ENCODE peak calls at places on chromosomes 7 and 10, in nine cellular contexts. A is A549, H is stomach, I is AG09319, Z is OCI-LY7, K is AG04449, Q is glutamatergic neuron, N is cardiac muscle cell, S is retinal pigment epithelial cell. F is an unnamed sample.

GRCh38 chr7:151964951-151965350 is 8.7 kb downstream of the GALNTL5 start:
- DNase-seq in A (no peak), H (no peak), I (no peak), Z (no peak), K (no peak), Q (no peak), N (no peak), S (no peak), F (no peak)

GRCh38 chr10:111440501-111440900 is 363.7 kb downstream of the ADRA2A start:
- DNase-seq in A (no peak), H (no peak), I (no peak), Z (no peak), K (no peak), Q (no peak), N (no peak), S (no peak), F (no peak)

GRCh38 chr7:44382459-44383300 is 57.3 kb upstream of the CAMK2B start:
- DNase-seq in A (no peak), H (peak; percentile 13), I (no peak), Z (no peak), K (no peak), Q (no peak), N (peak; percentile 19), S (no peak), F (peak; percentile 15)

GRCh38 chr10:24393206-24393605 is 184.3 kb downstream of the KIAA1217 start:
- DNase-seq in A (no peak), H (no peak), I (no peak), Z (no peak), K (no peak), Q (no peak), N (peak; percentile 48), S (no peak), F (no peak)

GRCh38 chr7:130741336-130741995 is 7.5 kb upstream of the KLF14 start:
- DNase-seq in A (no peak), H (no peak), I (no peak), Z (peak; percentile 19), K (no peak), Q (no peak), N (no peak), S (no peak), F (no peak)

GRCh38 chr10:132446661-132447445 is 49.9 kb downstream of the PWWP2B start:
- DNase-seq in A (peak; percentile 87), H (peak; percentile 84), I (no peak), Z (peak; percentile 89), K (no peak), Q (no peak), N (peak; percentile 75), S (no peak), F (no peak)

GRCh38 chr10:106908225-106908624 is 256.3 kb downstream of the SORCS1 start:
- DNase-seq in A (no peak), H (no peak), I (no peak), Z (no peak), K (no peak), Q (no peak), N (no peak), S (no peak), F (no peak)

GRCh38 chr10:21517134-21517982 is 8.1 kb downstream of the SKIDA1 start:
- DNase-seq in A (peak; percentile 79), H (peak; percentile 38), I (no peak), Z (peak; percentile 47), K (no peak), Q (peak; percentile 60), N (peak; percentile 77), S (no peak), F (no peak)

GRCh38 chr10:44907576-44907975 is 3.6 kb upstream of the TMEM72 start:
- DNase-seq in A (no peak), H (no peak), I (no peak), Z (no peak), K (no peak), Q (no peak), N (no peak), S (no peak), F (no peak)

GRCh38 chr10:76033457-76034196 is 602.2 kb downstream of the LRMDA start:
- DNase-seq in A (peak; percentile 91), H (peak; percentile 61), I (peak; percentile 31), Z (no peak), K (peak; percentile 16), Q (no peak), N (no peak), S (no peak), F (no peak)

GRCh38 chr10:22716943-22717342 is 2.6 kb upstream of the PIP4K2A start:
- DNase-seq in A (no peak), H (no peak), I (no peak), Z (no peak), K (no peak), Q (no peak), N (no peak), S (no peak), F (no peak)
- TF ChIP-seq CTCF in A (no peak), H (no peak), I (no peak), Z (no peak), K (no peak), Q (no peak), N (no peak), S (no peak), F (no peak)

GRCh38 chr10:18599392-18599791 is 52.0 kb downstream of the NSUN6 start:
- DNase-seq in A (no peak), H (no peak), I (no peak), Z (no peak), K (no peak), Q (no peak), N (no peak), S (no peak), F (no peak)

DNA sequence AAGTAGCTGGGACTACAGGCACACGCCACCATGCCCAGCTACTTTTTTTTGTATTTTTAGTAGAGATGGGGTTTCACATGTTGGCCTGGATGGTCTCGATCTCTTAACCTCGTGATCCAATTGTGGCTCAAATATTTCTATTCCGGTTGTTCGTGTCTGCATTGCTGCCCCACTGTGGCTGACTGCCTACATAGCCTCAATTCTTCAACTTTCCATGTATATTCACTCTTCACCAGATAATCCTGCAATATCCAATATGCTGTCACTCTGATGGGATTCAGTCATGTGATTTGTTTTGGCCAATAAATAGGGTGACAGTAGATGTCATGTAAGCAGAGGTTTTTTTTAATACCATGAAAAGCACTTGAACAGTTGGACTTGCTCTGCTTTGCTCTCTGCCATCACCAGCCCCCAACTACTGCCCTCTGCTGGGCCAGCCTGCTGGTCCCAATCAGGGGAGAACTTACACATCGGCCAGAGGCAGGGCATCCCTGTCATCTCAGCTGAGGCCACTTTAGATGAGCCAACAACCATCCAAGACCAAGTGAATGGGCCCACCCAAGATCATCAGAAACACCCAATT is 56.7 kb downstream of the NSUN6 start:
- DNase-seq in A (peak; percentile 52), H (no peak), I (no peak), Z (no peak), K (no peak), Q (peak; percentile 50), N (peak; percentile 23), S (no peak), F (no peak)
- TF ChIP-seq CTCF in A (peak; percentile 51), H (no peak), I (peak; percentile 11), Z (peak; percentile 61), K (no peak), Q (peak; percentile 15), N (peak; percentile 35), S (peak; percentile 47), F (no peak)

GRCh38 chr10:127347202-127347959 is 151.0 kb upstream of the INSYN2A start:
- DNase-seq in A (no peak), H (no peak), I (no peak), Z (no peak), K (no peak), Q (no peak), N (no peak), S (no peak), F (no peak)
- TF ChIP-seq CTCF in A (no peak), H (no peak), I (no peak), Z (no peak), K (no peak), Q (no peak), N (no peak), S (no peak), F (no peak)

GRCh38 chr10:117170244-117170643 is 27.0 kb upstream of the KCNK18 start:
- DNase-seq in A (no peak), H (no peak), I (no peak), Z (no peak), K (no peak), Q (no peak), N (no peak), S (no peak), F (no peak)

GRCh38 chr10:117174439-117175214 is 22.7 kb upstream of the KCNK18 start:
- DNase-seq in A (peak; percentile 80), H (peak; percentile 81), I (peak; percentile 14), Z (peak; percentile 83), K (no peak), Q (peak; percentile 90), N (peak; percentile 87), S (no peak), F (peak; percentile 83)

GRCh38 chr10:117175901-117176534 is 21.3 kb upstream of the KCNK18 start:
- DNase-seq in A (peak; percentile 80), H (peak; percentile 80), I (peak; percentile 30), Z (peak; percentile 69), K (peak; percentile 19), Q (peak; percentile 89), N (peak; percentile 75), S (peak; percentile 22), F (peak; percentile 76)

GRCh38 chr10:117178190-117178589 is 19.1 kb upstream of the KCNK18 start:
- DNase-seq in A (no peak), H (no peak), I (no peak), Z (no peak), K (no peak), Q (no peak), N (no peak), S (no peak), F (no peak)

GRCh38 chr10:117175215-117175900 is 21.9 kb upstream of the KCNK18 start:
- DNase-seq in A (peak; percentile 24), H (no peak), I (no peak), Z (no peak), K (no peak), Q (peak; percentile 40), N (peak; percentile 30), S (no peak), F (peak; percentile 50)
- TF ChIP-seq CTCF in A (no peak), H (no peak), I (no peak), Z (peak; percentile 55), K (no peak), Q (no peak), N (no peak), S (no peak), F (peak; percentile 12)

GRCh38 chr7:85019176-85019575 is 167.7 kb downstream of the SEMA3D start:
- DNase-seq in A (no peak), H (no peak), I (no peak), Z (no peak), K (no peak), Q (no peak), N (no peak), S (no peak), F (no peak)

GRCh38 chr7:85018498-85018897 is 168.4 kb downstream of the SEMA3D start:
- DNase-seq in A (no peak), H (no peak), I (no peak), Z (no peak), K (no peak), Q (no peak), N (no peak), S (no peak), F (no peak)

GRCh38 chr7:85019778-85020177 is 167.1 kb downstream of the SEMA3D start:
- DNase-seq in A (no peak), H (no peak), I (no peak), Z (no peak), K (no peak), Q (no peak), N (no peak), S (no peak), F (no peak)

GRCh38 chr7:85010306-85010705 is 176.6 kb downstream of the SEMA3D start:
- DNase-seq in A (no peak), H (no peak), I (no peak), Z (no peak), K (no peak), Q (no peak), N (peak; percentile 43), S (no peak), F (no peak)

GRCh38 chr7:85014936-85015335 is 171.9 kb downstream of the SEMA3D start:
- DNase-seq in A (peak; percentile 16), H (no peak), I (no peak), Z (no peak), K (no peak), Q (no peak), N (no peak), S (no peak), F (no peak)
- TF ChIP-seq CTCF in A (no peak), H (no peak), I (no peak), Z (no peak), K (no peak), Q (peak; percentile 15), N (peak; percentile 3), S (peak; percentile 20), F (no peak)